ENCODE peak calls at places on chromosomes 11 and 22, in six cellular contexts. R, W, F, X, V and C are unnamed samples.

GRCh38 chr22:41028841-41029240 is 63.6 kb upstream of the EP300 start:
- DNase-seq in R (no peak), W (no peak), F (peak), X (no peak), V (no peak), C (peak)

GRCh38 chr11:32173435-32173834 is 82.6 kb downstream of the RCN1 start:
- DNase-seq in R (no peak), W (peak), F (peak), X (peak), V (peak), C (peak)

GRCh38 chr11:1670928-1671371 is 26.0 kb upstream of the KRTAP5-6 start:
- DNase-seq in R (no peak), W (no peak), F (no peak), X (peak), V (no peak), C (no peak)

GRCh38 chr11:82305123-82305522 is 428.5 kb downstream of the FAM181B start:
- DNase-seq in R (no peak), W (no peak), F (no peak), X (no peak), V (no peak), C (no peak)

GRCh38 chr11:46414899-46415298 is 23.3 kb upstream of the CHRM4 start:
- DNase-seq in R (no peak), W (no peak), F (no peak), X (no peak), V (no peak), C (no peak)

GRCh38 chr11:119254239-119254638 is 48.1 kb downstream of the CBL start:
- DNase-seq in R (no peak), W (no peak), F (no peak), X (no peak), V (no peak), C (no peak)

GRCh38 chr22:36860821-36861659 is at the start of gene NCF4:
- DNase-seq in R (no peak), W (no peak), F (no peak), X (peak), V (no peak), C (no peak)

GRCh38 chr11:63889344-63889743 is 27.6 kb downstream of the RCOR2 start:
- DNase-seq in R (no peak), W (no peak), F (no peak), X (no peak), V (no peak), C (no peak)

GRCh38 chr11:112082729-112083128 is 3.8 kb downstream of the TIMM8B start:
- DNase-seq in R (no peak), W (no peak), F (peak), X (no peak), V (no peak), C (peak)

GRCh38 chr11:101880208-101880607 is 34.6 kb upstream of the CEP126 start:
- DNase-seq in R (no peak), W (peak), F (peak), X (no peak), V (no peak), C (peak)

GRCh38 chr11:13073119-13073981 is 64.2 kb downstream of the RASSF10 start:
- DNase-seq in R (no peak), W (no peak), F (no peak), X (no peak), V (no peak), C (peak)

GRCh38 chr22:40193429-40194421 is 16.0 kb downstream of the TNRC6B start:
- DNase-seq in R (no peak), W (no peak), F (no peak), X (no peak), V (no peak), C (no peak)